ENCODE peak calls at places on chromosome 2, in seven cellular contexts. I is lower lobe of right lung, N is A673, O is OCI-LY7, E is left lung, A is sigmoid colon, L is fibroblast of mammary gland. G is an unnamed sample.

GRCh38 chr2:46983065-46983801 is 67.6 kb upstream of the MCFD2 start:
- DNase-seq in I (peak), N (no peak), O (peak), E (peak), A (no peak), L (peak), G (no peak)

GRCh38 chr2:6493266-6493665 is 372.4 kb downstream of the CMPK2 start:
- DNase-seq in I (no peak), N (no peak), O (no peak), E (no peak), A (no peak), L (no peak), G (no peak)

GRCh38 chr2:185208261-185208660 is 530.3 kb upstream of the FSIP2 start:
- DNase-seq in I (no peak), N (peak), O (peak), E (no peak), A (no peak), L (peak), G (no peak)

GRCh38 chr2:134558208-134558890 is 160.5 kb downstream of the TMEM163 start:
- DNase-seq in I (no peak), N (no peak), O (no peak), E (no peak), A (no peak), L (no peak), G (no peak)

GRCh38 chr2:101474752-101475384 is at the start of gene RFX8:
- DNase-seq in I (no peak), N (no peak), O (no peak), E (no peak), A (no peak), L (peak), G (no peak)

GRCh38 chr2:317501-318424 is 29.9 kb upstream of the ALKAL2 start:
- DNase-seq in I (no peak), N (no peak), O (no peak), E (no peak), A (no peak), L (peak), G (no peak)

GRCh38 chr2:143901185-143901842 is 618.6 kb downstream of the ZEB2 start:
- DNase-seq in I (no peak), N (peak), O (no peak), E (no peak), A (no peak), L (peak), G (no peak)

GRCh38 chr2:84686783-84687442 is 170.6 kb downstream of the DNAH6 start:
- DNase-seq in I (no peak), N (no peak), O (no peak), E (no peak), A (no peak), L (no peak), G (no peak)

GRCh38 chr2:149766339-149766738 is 178.8 kb upstream of the MMADHC start:
- DNase-seq in I (no peak), N (no peak), O (no peak), E (no peak), A (no peak), L (peak), G (no peak)

GRCh38 chr2:74743778-74744177 is 89.7 kb downstream of the SEMA4F start:
- DNase-seq in I (no peak), N (no peak), O (no peak), E (no peak), A (no peak), L (no peak), G (no peak)

GRCh38 chr2:20137131-20137571 is 85.7 kb upstream of the LAPTM4A start:
- DNase-seq in I (no peak), N (no peak), O (no peak), E (no peak), A (no peak), L (no peak), G (no peak)

GRCh38 chr2:199273043-199273647 is 184.6 kb downstream of the SATB2 start:
- DNase-seq in I (no peak), N (peak), O (no peak), E (no peak), A (no peak), L (peak), G (no peak)

GRCh38 chr2:1569879-1570450 is 156.7 kb downstream of the TPO start:
- DNase-seq in I (no peak), N (no peak), O (no peak), E (no peak), A (peak), L (no peak), G (no peak)

GRCh38 chr2:11371099-11371937 is 26.9 kb upstream of the ROCK2 start:
- DNase-seq in I (no peak), N (no peak), O (no peak), E (no peak), A (no peak), L (peak), G (peak)

GRCh38 chr2:134320930-134321329 is 67.1 kb downstream of the MGAT5 start:
- DNase-seq in I (no peak), N (no peak), O (no peak), E (no peak), A (no peak), L (no peak), G (no peak)

GRCh38 chr2:193966590-193966989 is 1690.4 kb upstream of the SLC39A10 start:
- DNase-seq in I (no peak), N (no peak), O (no peak), E (no peak), A (no peak), L (peak), G (no peak)

GRCh38 chr2:16729335-16729734 is 63.7 kb upstream of the CYRIA start:
- DNase-seq in I (no peak), N (no peak), O (peak), E (no peak), A (no peak), L (no peak), G (no peak)

GRCh38 chr2:69798909-69799526 is 30.4 kb upstream of the GMCL1 start:
- DNase-seq in I (no peak), N (peak), O (peak), E (no peak), A (no peak), L (peak), G (no peak)

DNA sequence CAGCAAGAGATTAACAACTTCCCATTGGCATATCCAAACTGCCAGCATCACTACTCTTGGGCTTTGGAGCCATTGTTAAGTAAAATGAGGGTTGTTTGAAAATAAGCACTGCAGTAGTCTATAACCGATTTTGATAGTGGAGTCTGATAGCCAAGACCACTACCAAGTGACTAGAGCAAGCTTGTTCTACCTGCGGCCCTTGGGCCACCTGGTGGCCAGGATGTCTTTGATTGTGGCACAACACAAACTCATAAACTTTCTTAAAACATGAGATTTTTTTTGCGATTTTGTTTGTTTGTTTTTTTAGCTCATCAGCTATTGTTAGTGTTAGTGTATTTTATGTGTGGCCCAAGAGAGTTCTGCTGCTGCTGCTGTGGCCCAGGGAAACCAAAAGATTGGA is 11.0 kb downstream of the UBE2E3 start:
- DNase-seq in I (no peak), N (no peak), O (no peak), E (peak), A (no peak), L (no peak), G (no peak)
- TF ChIP-seq CTCF in I (no peak), N (peak), O (peak), E (no peak), A (no peak), L (no peak), G (no peak)

DNA sequence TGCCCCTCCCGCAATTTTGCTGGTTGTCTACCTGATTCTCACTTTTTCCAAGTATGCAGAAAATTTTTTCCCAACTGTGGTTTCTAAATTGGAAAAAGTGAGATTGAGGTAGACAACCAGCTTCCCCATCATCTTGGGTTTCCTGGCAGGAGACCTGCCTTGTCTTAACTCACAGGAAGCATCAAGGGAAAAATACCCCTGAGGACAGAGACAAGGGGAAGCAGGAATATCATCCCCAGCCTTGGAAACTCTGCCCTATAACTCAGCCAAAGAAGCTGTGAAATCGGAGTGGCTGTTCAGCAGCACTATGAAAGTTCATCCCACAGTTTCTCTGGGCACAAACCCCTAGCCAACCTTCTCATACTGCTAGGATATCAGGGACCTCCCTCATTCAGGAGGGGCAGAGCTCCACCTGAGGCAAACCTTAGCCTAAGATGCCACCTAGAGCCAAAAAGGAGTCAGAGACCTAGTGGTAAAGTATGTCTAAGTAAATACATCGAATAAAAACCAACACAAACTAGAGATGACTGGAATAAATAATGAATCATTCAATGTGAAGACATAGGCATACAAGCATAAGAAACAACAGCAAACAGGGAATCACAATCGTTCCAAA is 68.2 kb downstream of the ZSWIM2 start:
- DNase-seq in I (no peak), N (peak), O (no peak), E (no peak), A (no peak), L (peak), G (no peak)
- TF ChIP-seq CTCF in I (no peak), N (peak), O (peak), E (no peak), A (no peak), L (peak), G (no peak)

GRCh38 chr2:232658217-232658785 is 24.9 kb downstream of the EFHD1 start:
- DNase-seq in I (no peak), N (no peak), O (peak), E (no peak), A (no peak), L (peak), G (no peak)
- TF ChIP-seq CTCF in I (no peak), N (peak), O (peak), E (no peak), A (no peak), L (no peak), G (no peak)

DNA sequence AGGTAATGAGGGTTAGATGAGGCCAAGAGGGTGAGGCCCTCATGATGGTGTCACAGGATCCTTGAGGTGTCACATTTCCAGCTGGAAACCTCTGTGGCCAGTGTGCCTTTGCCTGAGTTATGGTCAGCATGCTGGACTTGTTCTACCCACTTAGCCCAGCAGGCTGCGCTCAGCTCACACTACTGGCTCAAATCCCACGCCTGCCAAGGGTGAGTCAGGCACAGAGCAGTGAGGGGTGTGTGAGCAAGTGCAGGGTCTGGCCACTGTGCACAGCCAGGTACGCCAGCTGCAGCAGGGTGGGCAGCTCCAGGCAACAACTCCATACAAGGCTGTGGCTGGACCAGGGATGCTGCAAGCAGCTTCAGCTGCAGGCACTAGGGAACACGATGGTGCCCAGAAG is 616.6 kb upstream of the FSHR start:
- DNase-seq in I (no peak), N (peak), O (no peak), E (peak), A (no peak), L (peak), G (peak)
- TF ChIP-seq CTCF in I (peak), N (peak), O (peak), E (no peak), A (peak), L (peak), G (peak)

GRCh38 chr2:21395366-21395765 is 271.6 kb downstream of the TDRD15 start:
- DNase-seq in I (no peak), N (no peak), O (peak), E (no peak), A (no peak), L (no peak), G (no peak)
- TF ChIP-seq CTCF in I (no peak), N (peak), O (peak), E (no peak), A (no peak), L (no peak), G (peak)